ENCODE peak calls at places on chromosome 19, in four cellular contexts. Y is MM.1S, T is left lung, E is nephron progenitor cell. D is an unnamed sample.

GRCh38 chr19:12695997-12696365 is 450 bp downstream of the FBXW9 start:
- DNase-seq in Y (peak), T (no peak), E (no peak), D (no peak)

GRCh38 chr19:33740811-33741396 is 55.8 kb upstream of the KCTD15 start:
- DNase-seq in Y (peak), T (no peak), E (peak), D (no peak)

GRCh38 chr19:36528921-36529518 is 949 bp upstream of the ZNF260 start:
- DNase-seq in Y (no peak), T (no peak), E (peak), D (peak)

GRCh38 chr19:30165228-30165813 is 206.9 kb upstream of the ZNF536 start:
- DNase-seq in Y (no peak), T (no peak), E (no peak), D (no peak)

GRCh38 chr19:52941941-52942370 is 18.7 kb upstream of the ZNF888 start:
- DNase-seq in Y (peak), T (peak), E (peak), D (peak)

GRCh38 chr19:31353826-31354225 is 4.6 kb upstream of the TSHZ3 start:
- DNase-seq in Y (no peak), T (no peak), E (no peak), D (no peak)

GRCh38 chr19:3250675-3251074 is 26.2 kb downstream of the CELF5 start:
- DNase-seq in Y (no peak), T (no peak), E (peak), D (peak)

GRCh38 chr19:45554481-45554880 is 30.1 kb downstream of the OPA3 start:
- DNase-seq in Y (no peak), T (no peak), E (no peak), D (no peak)

GRCh38 chr19:56245062-56245740 is 27.3 kb upstream of the EDDM13 start:
- DNase-seq in Y (no peak), T (no peak), E (no peak), D (no peak)

GRCh38 chr19:17202249-17202648 is 12.9 kb upstream of the USE1 start:
- DNase-seq in Y (no peak), T (no peak), E (no peak), D (no peak)

GRCh38 chr19:33459691-33460090 is 61.9 kb downstream of the PEPD start:
- DNase-seq in Y (no peak), T (no peak), E (no peak), D (peak)

GRCh38 chr19:23283925-23284324 is 33.7 kb upstream of the ZNF724 start:
- DNase-seq in Y (peak), T (no peak), E (peak), D (peak)

GRCh38 chr19:32336259-32337111 is 8.9 kb upstream of the ZNF507 start:
- DNase-seq in Y (no peak), T (no peak), E (no peak), D (no peak)

GRCh38 chr19:11345122-11345752 is 831 bp downstream of the TMEM205 start:
- DNase-seq in Y (no peak), T (no peak), E (no peak), D (no peak)

GRCh38 chr19:10618846-10619245 is 6.5 kb upstream of the SLC44A2 start:
- DNase-seq in Y (no peak), T (no peak), E (no peak), D (no peak)

GRCh38 chr19:39405930-39406655 is 554 bp upstream of the ZFP36 start:
- DNase-seq in Y (peak), T (no peak), E (no peak), D (no peak)

GRCh38 chr19:58555920-58556632 is 1.2 kb upstream of the CHMP2A start:
- DNase-seq in Y (no peak), T (peak), E (no peak), D (no peak)

GRCh38 chr19:9883764-9884163 is 48.6 kb downstream of the PIN1 start:
- DNase-seq in Y (no peak), T (no peak), E (no peak), D (no peak)

GRCh38 chr19:47418595-47419036 is 711 bp downstream of the MEIS3 start:
- DNase-seq in Y (no peak), T (no peak), E (peak), D (peak)

GRCh38 chr19:38039966-38040365 is 133.0 kb downstream of the SIPA1L3 start:
- DNase-seq in Y (no peak), T (no peak), E (no peak), D (no peak)

GRCh38 chr19:16266586-16266942 is 58.1 kb upstream of the KLF2 start:
- DNase-seq in Y (no peak), T (no peak), E (no peak), D (no peak)

GRCh38 chr19:45123440-45123850 is 30.5 kb downstream of the PPP1R37 start:
- DNase-seq in Y (no peak), T (no peak), E (no peak), D (no peak)

GRCh38 chr19:13018037-13018914 is 23.0 kb downstream of the NFIX start:
- DNase-seq in Y (no peak), T (no peak), E (no peak), D (no peak)

GRCh38 chr19:43699506-43700367 is 16.1 kb upstream of the IRGC start:
- DNase-seq in Y (no peak), T (peak), E (peak), D (peak)

GRCh38 chr19:6483235-6483634 is 1.6 kb upstream of the DENND1C start:
- DNase-seq in Y (no peak), T (no peak), E (no peak), D (no peak)

GRCh38 chr19:6479836-6480398 is 1.7 kb downstream of the DENND1C start:
- DNase-seq in Y (no peak), T (no peak), E (no peak), D (no peak)

GRCh38 chr19:6482343-6482686 is 728 bp upstream of the DENND1C start:
- DNase-seq in Y (no peak), T (no peak), E (no peak), D (no peak)

GRCh38 chr19:6480843-6481415 is 658 bp downstream of the DENND1C start:
- DNase-seq in Y (no peak), T (no peak), E (no peak), D (no peak)

GRCh38 chr19:6481541-6482342 is at the start of gene DENND1C:
- DNase-seq in Y (peak), T (peak), E (peak), D (peak)
- TF ChIP-seq CTCF in Y (peak), T (peak), E (peak), D (peak)

GRCh38 chr19:4324228-4324627 is 14.4 kb downstream of the STAP2 start:
- DNase-seq in Y (no peak), T (no peak), E (no peak), D (no peak)

GRCh38 chr19:4322942-4323665 is 15.5 kb downstream of the STAP2 start:
- DNase-seq in Y (no peak), T (no peak), E (no peak), D (no peak)

GRCh38 chr19:4326837-4327251 is 11.8 kb downstream of the STAP2 start:
- DNase-seq in Y (no peak), T (no peak), E (peak), D (peak)

GRCh38 chr19:4326215-4326836 is 12.3 kb downstream of the STAP2 start:
- DNase-seq in Y (no peak), T (no peak), E (no peak), D (no peak)

GRCh38 chr19:4323692-4324091 is 14.9 kb downstream of the STAP2 start:
- DNase-seq in Y (no peak), T (no peak), E (no peak), D (no peak)
- TF ChIP-seq CTCF in Y (no peak), T (no peak), E (no peak), D (no peak)

DNA sequence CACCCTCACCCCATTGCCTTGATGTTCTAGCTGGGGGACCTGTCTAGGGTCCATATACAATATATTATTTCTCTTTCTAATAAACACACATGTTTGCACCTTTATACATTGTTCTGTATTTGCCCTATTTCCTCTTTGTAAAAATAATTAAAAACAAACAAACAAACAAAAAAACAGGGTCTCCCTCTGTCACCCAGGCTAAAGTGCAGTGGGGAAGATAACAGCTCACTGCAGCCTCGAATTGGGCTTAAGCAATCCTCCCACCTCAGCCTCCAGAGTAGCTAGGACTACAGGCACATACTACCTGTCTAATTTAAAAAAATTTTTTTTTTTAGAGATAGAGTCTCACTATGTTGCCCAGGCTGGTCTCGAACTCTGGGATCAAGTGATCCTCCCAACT is 5.9 kb upstream of the FBN3 start:
- DNase-seq in Y (no peak), T (no peak), E (no peak), D (no peak)
- TF ChIP-seq CTCF in Y (no peak), T (no peak), E (no peak), D (no peak)

DNA sequence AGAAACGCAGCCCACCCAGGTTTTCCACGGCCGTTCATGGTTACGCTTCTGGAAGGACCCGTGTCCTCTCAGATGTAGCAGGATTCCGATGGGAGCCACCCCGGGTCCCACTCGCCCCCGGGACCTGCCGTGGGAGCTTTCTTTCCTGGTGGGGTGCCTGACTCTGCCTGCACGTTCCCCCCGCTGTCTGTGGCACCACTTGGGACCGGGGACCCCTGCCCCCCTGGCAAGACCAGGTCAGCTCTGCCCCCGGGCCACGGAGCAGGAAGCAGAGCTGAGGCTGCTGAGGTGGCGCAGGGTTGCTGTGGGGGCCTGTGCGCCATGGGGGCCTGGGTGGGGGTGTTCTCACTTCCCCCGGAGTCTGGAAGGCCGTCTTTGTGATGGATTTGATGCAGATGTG is 12.1 kb downstream of the CSNK1G2 start:
- DNase-seq in Y (no peak), T (no peak), E (no peak), D (no peak)
- TF ChIP-seq CTCF in Y (no peak), T (no peak), E (no peak), D (no peak)

DNA sequence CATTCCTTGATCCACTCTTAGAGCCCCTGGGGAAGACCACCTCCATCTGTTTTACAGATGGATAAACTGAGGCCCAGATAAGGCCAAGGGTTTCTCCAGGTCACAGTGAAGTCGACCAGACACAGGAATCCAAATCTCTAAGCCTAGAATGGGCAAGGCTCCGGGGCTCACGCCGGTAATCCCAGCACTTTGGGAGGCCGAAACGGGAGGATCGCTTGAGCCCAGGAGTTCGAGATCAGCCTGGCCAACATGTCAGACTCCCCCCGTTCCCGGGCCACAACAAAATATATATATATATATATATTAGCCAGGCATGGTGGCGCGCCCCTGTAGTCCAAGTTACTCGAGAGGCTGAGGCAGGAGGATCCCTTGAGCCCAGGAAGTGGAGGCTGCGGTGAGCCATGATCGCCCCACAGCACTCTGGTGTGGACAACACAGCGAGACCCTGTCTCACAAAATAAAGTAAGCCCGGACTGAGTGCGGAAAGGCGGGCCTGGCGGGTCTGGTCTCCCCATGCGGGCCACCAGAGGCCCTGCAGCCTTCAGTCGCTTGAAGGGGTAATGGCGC is 615 bp upstream of the RPL13A start:
- DNase-seq in Y (no peak), T (no peak), E (no peak), D (no peak)
- TF ChIP-seq CTCF in Y (no peak), T (no peak), E (no peak), D (no peak)

D was measured in glutamatergic neuron.